ENCODE peak calls at places on chromosomes 13 and 19, in five cellular contexts. E is PC-3, A is GM23248, S is MM.1S, I is HCT116. Q is an unnamed sample.

GRCh38 chr19:3210347-3211017 is 14.0 kb upstream of the CELF5 start:
- DNase-seq in I (peak; percentile 4), E (peak; percentile 35), A (peak; percentile 62), S (peak; percentile 40), Q (peak; percentile 61)

GRCh38 chr13:105665284-105665683 is 870.2 kb downstream of the EFNB2 start:
- DNase-seq in E (peak; percentile 11), S (no peak), I (no peak), A (no peak), Q (no peak)

GRCh38 chr19:19860756-19861390 is 4.8 kb upstream of the ZNF253 start:
- DNase-seq in S (peak; percentile 10), I (no peak), A (no peak), E (no peak), Q (peak; percentile 75)

GRCh38 chr13:25247345-25247744 is 39.9 kb downstream of the MTMR6 start:
- DNase-seq in A (no peak), S (no peak), I (no peak), E (no peak), Q (no peak)

GRCh38 chr13:66218583-66218982 is 1011.6 kb downstream of the PCDH9 start:
- DNase-seq in I (no peak), E (no peak), S (no peak), A (no peak), Q (peak; percentile 47)

GRCh38 chr13:77326905-77327604 is at the start of gene MYCBP2:
- DNase-seq in I (peak; percentile 99), S (peak; percentile 98), E (peak; percentile 96), A (peak; percentile 98), Q (peak; percentile 98)

GRCh38 chr19:44891016-44891882 is at the start of gene TOMM40:
- DNase-seq in A (peak; percentile 100), I (no peak), E (no peak), S (no peak), Q (peak; percentile 100)

GRCh38 chr13:48737689-48738088 is 84.0 kb downstream of the CYSLTR2 start:
- DNase-seq in I (no peak), E (no peak), A (no peak), S (peak; percentile 61), Q (no peak)

GRCh38 chr19:30662211-30662861 is 290.2 kb downstream of the ZNF536 start:
- DNase-seq in A (peak; percentile 62), I (no peak), S (no peak), E (no peak), Q (no peak)

GRCh38 chr19:18542936-18543813 is at the start of gene FKBP8:
- DNase-seq in S (peak; percentile 93), E (peak; percentile 91), I (peak; percentile 65), A (peak; percentile 96), Q (peak; percentile 97)

GRCh38 chr13:41658057-41658642 is 200.8 kb downstream of the RGCC start:
- DNase-seq in A (no peak), I (no peak), E (no peak), S (no peak), Q (no peak)

GRCh38 chr13:89925107-89925506 is 1422.4 kb upstream of the MIR17HG start:
- DNase-seq in S (no peak), I (peak; percentile 10), E (peak; percentile 53), A (peak; percentile 42), Q (peak; percentile 57)

GRCh38 chr19:38434549-38435051 is 1.1 kb downstream of the RYR1 start:
- DNase-seq in E (no peak), I (no peak), S (no peak), A (no peak), Q (peak; percentile 94)

GRCh38 chr13:34346626-34347025 is 528.7 kb downstream of the RFC3 start:
- DNase-seq in S (no peak), E (no peak), I (no peak), A (peak; percentile 56), Q (no peak)

GRCh38 chr19:42628411-42629135 is 33.8 kb upstream of the CEACAM8 start:
- DNase-seq in A (peak; percentile 26), S (peak; percentile 50), E (peak; percentile 2), I (no peak), Q (no peak)

GRCh38 chr19:10279737-10280442 is 6.9 kb upstream of the ICAM4 start:
- DNase-seq in I (no peak), S (no peak), A (no peak), E (no peak), Q (no peak)

GRCh38 chr13:48675247-48675646 is 21.5 kb downstream of the CYSLTR2 start:
- DNase-seq in S (no peak), I (no peak), E (no peak), A (no peak), Q (no peak)

GRCh38 chr13:39577203-39577602 is 25.8 kb downstream of the LHFPL6 start:
- DNase-seq in S (no peak), E (no peak), I (no peak), A (no peak), Q (no peak)

GRCh38 chr13:32734511-32734910 is 148.3 kb downstream of the PDS5B start:
- DNase-seq in A (peak; percentile 82), I (no peak), E (peak; percentile 61), S (no peak), Q (no peak)

GRCh38 chr13:67238277-67238859 is 8.2 kb upstream of the PCDH9 start:
- DNase-seq in A (peak; percentile 30), S (peak; percentile 13), I (peak; percentile 4), E (peak; percentile 63), Q (no peak)

GRCh38 chr19:1373534-1374249 is 10.0 kb upstream of the NDUFS7 start:
- DNase-seq in E (no peak), A (no peak), I (no peak), S (no peak), Q (no peak)

GRCh38 chr19:1374250-1374577 is 9.5 kb upstream of the NDUFS7 start:
- DNase-seq in A (no peak), I (no peak), S (no peak), E (no peak), Q (no peak)

GRCh38 chr19:1376415-1376805 is 7.3 kb upstream of the NDUFS7 start:
- DNase-seq in I (no peak), A (no peak), S (no peak), E (no peak), Q (no peak)

GRCh38 chr19:1370579-1371361 is 12.9 kb upstream of the NDUFS7 start:
- DNase-seq in A (no peak), E (no peak), I (no peak), S (no peak), Q (no peak)

GRCh38 chr19:1373042-1373533 is 10.6 kb upstream of the NDUFS7 start:
- DNase-seq in I (no peak), S (no peak), E (no peak), A (no peak), Q (no peak)
- TF ChIP-seq EZH2phosphoT487 in I (no peak), S (no peak), E (no peak), A (no peak), Q (no peak)

GRCh38 chr19:55081773-55082022 is 6.0 kb downstream of the EPS8L1 start:
- DNase-seq in I (no peak), E (no peak), A (no peak), S (no peak), Q (no peak)

GRCh38 chr19:55080121-55080914 is 4.6 kb downstream of the EPS8L1 start:
- DNase-seq in S (no peak), E (no peak), I (peak; percentile 84), A (peak; percentile 78), Q (peak; percentile 83)

GRCh38 chr19:55080915-55081772 is 5.5 kb downstream of the EPS8L1 start:
- DNase-seq in I (peak; percentile 86), E (no peak), A (peak; percentile 58), S (no peak), Q (peak; percentile 85)

GRCh38 chr19:55083004-55083850 is 7.6 kb downstream of the EPS8L1 start:
- DNase-seq in E (no peak), A (no peak), S (no peak), I (no peak), Q (no peak)

DNA sequence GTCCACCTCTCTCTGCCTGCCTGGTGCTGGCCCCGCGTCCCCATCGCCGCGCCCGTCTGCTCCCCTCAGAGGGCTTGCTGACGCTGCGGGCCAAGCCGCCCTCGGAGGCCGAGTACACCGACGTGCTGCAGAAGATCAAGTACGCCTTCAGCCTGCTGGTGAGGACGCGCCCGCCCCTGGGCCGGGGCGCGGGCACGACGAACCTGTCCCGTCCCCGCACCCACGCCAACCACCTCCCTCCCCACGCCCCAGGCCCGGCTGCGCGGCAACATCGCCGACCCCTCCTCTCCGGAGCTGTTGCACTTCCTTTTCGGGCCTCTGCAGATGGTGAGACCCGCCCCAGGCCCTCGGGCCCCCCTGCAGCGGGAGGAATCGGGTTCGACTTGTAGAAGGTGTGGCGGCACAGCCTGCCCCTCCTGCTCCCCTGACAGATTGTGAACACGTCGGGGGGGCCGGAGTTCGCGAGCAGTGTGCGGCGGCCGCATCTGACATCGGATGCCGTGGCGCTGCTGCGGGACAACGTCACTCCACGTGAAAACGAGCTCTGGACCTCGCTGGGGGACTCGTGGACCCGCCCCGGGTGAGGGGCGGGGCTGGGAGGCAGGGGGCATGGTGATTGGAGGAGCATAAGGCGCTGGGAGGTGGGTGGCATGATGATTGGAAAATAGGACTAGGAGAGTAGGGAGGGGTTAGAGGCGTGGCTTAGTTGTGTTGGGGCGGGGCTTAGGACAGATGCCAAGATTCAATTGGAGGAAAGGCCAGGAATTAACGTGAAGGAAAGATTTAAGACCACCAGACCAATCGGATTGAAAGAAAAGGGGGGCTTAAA is 6.6 kb downstream of the EPS8L1 start:
- DNase-seq in S (no peak), E (peak; percentile 37), I (no peak), A (peak; percentile 46), Q (peak; percentile 72)
- TF ChIP-seq EZH2 in S (no peak), E (no peak), I (no peak), A (peak; percentile 56), Q (peak; percentile 69)

GRCh38 chr19:6060600-6061391 is 49.5 kb downstream of the RFX2 start:
- DNase-seq in S (no peak), A (peak; percentile 71), I (no peak), E (peak; percentile 59), Q (peak; percentile 16)

GRCh38 chr19:6061420-6062130 is 48.7 kb downstream of the RFX2 start:
- DNase-seq in A (no peak), S (no peak), E (no peak), I (no peak), Q (no peak)

GRCh38 chr19:6062961-6063575 is 47.2 kb downstream of the RFX2 start:
- DNase-seq in S (no peak), A (no peak), E (no peak), I (no peak), Q (no peak)

GRCh38 chr19:6063576-6063961 is 46.7 kb downstream of the RFX2 start:
- DNase-seq in I (no peak), S (no peak), E (no peak), A (no peak), Q (no peak)

DNA sequence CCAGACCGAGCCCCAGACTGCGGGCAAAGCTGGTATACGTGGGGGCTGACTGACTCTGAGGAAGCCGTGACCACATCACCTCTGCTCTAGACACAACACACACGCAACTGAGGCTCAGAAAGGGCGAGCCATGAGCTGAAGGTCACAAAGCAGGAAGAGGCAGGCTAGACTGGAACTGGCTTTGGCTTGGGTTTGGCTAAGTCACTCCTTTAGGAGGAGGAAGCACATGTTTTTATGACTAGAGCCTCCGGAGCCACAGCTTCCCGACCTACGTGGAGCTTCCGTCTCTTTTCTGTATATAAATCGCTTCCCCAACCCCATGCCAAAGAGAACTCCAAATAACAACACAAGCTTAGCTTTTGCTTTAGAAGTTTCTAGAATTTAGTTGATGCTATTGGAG is 48.0 kb downstream of the RFX2 start:
- DNase-seq in A (peak; percentile 45), I (no peak), E (no peak), S (no peak), Q (no peak)
- H3K9ac ChIP-seq in A (peak overlapping the region; percentile 34), I (no peak overlapping the region), E (no peak overlapping the region), S (no peak overlapping the region), Q (no peak overlapping the region)

DNA sequence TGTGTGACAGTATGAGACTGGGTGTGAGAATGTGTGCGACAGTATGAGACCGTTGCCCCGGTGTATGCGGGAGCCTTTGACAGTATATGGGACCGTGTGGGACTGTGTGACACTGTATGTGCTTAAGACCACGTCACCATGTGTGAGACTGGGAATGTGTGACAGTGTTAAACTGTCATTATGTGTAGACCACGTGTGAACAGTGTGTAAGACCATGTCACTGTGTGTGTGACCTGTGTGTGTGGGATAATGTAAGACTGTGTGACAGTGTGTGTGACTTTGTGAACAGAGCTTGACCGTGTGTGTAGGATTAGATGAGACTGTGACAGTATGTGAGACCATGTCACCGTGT is 549 bp downstream of the ZNF583 start:
- DNase-seq in A (peak; percentile 23), E (no peak), I (no peak), S (peak; percentile 8), Q (no peak)
- TF ChIP-seq EZH2phosphoT487 in A (no peak), E (no peak), I (no peak), S (no peak), Q (no peak)

Q was measured in neural progenitor cell.